ENCODE peak calls at places on chromosomes 11 and 22, in eight cellular contexts. V, O, J, S, X, D, C and U are unnamed samples.

GRCh38 chr11:49208006-49208721 is at the start of gene FOLH1:
- DNase-seq in V (no peak), O (peak), J (peak), S (no peak), X (no peak), D (peak), C (peak), U (no peak)

GRCh38 chr11:84193706-84194105 is 907.5 kb upstream of the CCDC90B start:
- DNase-seq in V (no peak), O (no peak), J (no peak), S (no peak), X (peak), D (no peak), C (no peak), U (no peak)

GRCh38 chr11:66967670-66968425 is 7.3 kb upstream of the C11orf86 start:
- DNase-seq in V (no peak), O (no peak), J (no peak), S (no peak), X (no peak), D (peak), C (no peak), U (no peak)

GRCh38 chr22:23815781-23816551 is 22.8 kb downstream of the DERL3 start:
- DNase-seq in V (no peak), O (no peak), J (no peak), S (no peak), X (no peak), D (no peak), C (no peak), U (no peak)

GRCh38 chr11:88631497-88631896 is 294.0 kb upstream of the CTSC start:
- DNase-seq in V (no peak), O (peak), J (no peak), S (no peak), X (no peak), D (peak), C (no peak), U (no peak)

GRCh38 chr11:126927628-126928027 is 72.9 kb downstream of the KIRREL3 start:
- DNase-seq in V (no peak), O (no peak), J (no peak), S (no peak), X (no peak), D (no peak), C (no peak), U (no peak)

GRCh38 chr22:42921301-42921700 is 64.2 kb upstream of the ARFGAP3 start:
- DNase-seq in V (no peak), O (no peak), J (no peak), S (no peak), X (no peak), D (no peak), C (no peak), U (no peak)

GRCh38 chr11:20933086-20933485 is 263.7 kb downstream of the NELL1 start:
- DNase-seq in V (no peak), O (no peak), J (no peak), S (no peak), X (no peak), D (no peak), C (no peak), U (no peak)

GRCh38 chr22:20783844-20784723 is 10.2 kb downstream of the SERPIND1 start:
- DNase-seq in V (no peak), O (peak), J (peak), S (no peak), X (peak), D (peak), C (peak), U (no peak)

GRCh38 chr22:37448521-37449150 is 21.4 kb upstream of the ELFN2 start:
- DNase-seq in V (no peak), O (no peak), J (no peak), S (no peak), X (no peak), D (no peak), C (no peak), U (no peak)

GRCh38 chr11:64148200-64148916 is 17.6 kb downstream of the MACROD1 start:
- DNase-seq in V (peak), O (peak), J (peak), S (peak), X (peak), D (peak), C (peak), U (peak)

GRCh38 chr11:123197711-123198110 is 2.7 kb upstream of the CLMP start:
- DNase-seq in V (no peak), O (no peak), J (no peak), S (peak), X (peak), D (peak), C (no peak), U (no peak)

GRCh38 chr22:47854680-47855079 is 1092.2 kb downstream of the TBC1D22A start:
- DNase-seq in V (no peak), O (no peak), J (no peak), S (no peak), X (no peak), D (no peak), C (no peak), U (no peak)

GRCh38 chr11:59602432-59602831 is 13.1 kb downstream of the OSBP start:
- DNase-seq in V (no peak), O (no peak), J (no peak), S (no peak), X (no peak), D (no peak), C (no peak), U (no peak)

GRCh38 chr11:117226388-117227385 is 5.2 kb downstream of the PCSK7 start:
- DNase-seq in V (peak), O (peak), J (peak), S (no peak), X (peak), D (peak), C (peak), U (no peak)

GRCh38 chr22:44180706-44181032 is at the start of gene PARVG:
- DNase-seq in V (no peak), O (peak), J (no peak), S (no peak), X (no peak), D (peak), C (no peak), U (no peak)

GRCh38 chr11:10413268-10413667 is 41.8 kb upstream of the AMPD3 start:
- DNase-seq in V (no peak), O (no peak), J (no peak), S (no peak), X (peak), D (no peak), C (no peak), U (no peak)

GRCh38 chr11:3341298-3341697 is 37.6 kb downstream of the ZNF195 start:
- DNase-seq in V (peak), O (peak), J (peak), S (peak), X (peak), D (peak), C (peak), U (peak)

GRCh38 chr11:100687032-100687629 is at the start of gene ARHGAP42:
- DNase-seq in V (peak), O (peak), J (peak), S (no peak), X (peak), D (peak), C (peak), U (peak)

GRCh38 chr22:38173156-38173906 is 8.3 kb downstream of the PLA2G6 start:
- DNase-seq in V (no peak), O (no peak), J (no peak), S (no peak), X (no peak), D (no peak), C (no peak), U (no peak)

GRCh38 chr11:110249066-110249465 is 47.3 kb downstream of the RDX start:
- DNase-seq in V (no peak), O (no peak), J (no peak), S (no peak), X (no peak), D (no peak), C (no peak), U (no peak)
- TF ChIP-seq CTCF in V (no peak), O (peak), J (no peak), S (no peak), X (peak), D (peak), C (no peak), U (no peak)

GRCh38 chr11:19659529-19659928 is 53.1 kb upstream of the NAV2 start:
- DNase-seq in V (no peak), O (no peak), J (no peak), S (no peak), X (no peak), D (no peak), C (no peak), U (no peak)

GRCh38 chr11:19656140-19656541 is 56.5 kb upstream of the NAV2 start:
- DNase-seq in V (no peak), O (peak), J (no peak), S (peak), X (no peak), D (no peak), C (no peak), U (no peak)

GRCh38 chr11:19661827-19662226 is 50.8 kb upstream of the NAV2 start:
- DNase-seq in V (no peak), O (no peak), J (no peak), S (no peak), X (no peak), D (no peak), C (no peak), U (no peak)

GRCh38 chr11:19660076-19660475 is 52.6 kb upstream of the NAV2 start:
- DNase-seq in V (no peak), O (peak), J (no peak), S (peak), X (peak), D (peak), C (no peak), U (no peak)

GRCh38 chr11:19658344-19658743 is 54.3 kb upstream of the NAV2 start:
- DNase-seq in V (no peak), O (no peak), J (no peak), S (no peak), X (no peak), D (no peak), C (no peak), U (no peak)
- TF ChIP-seq CTCF in V (no peak), O (peak), J (no peak), S (no peak), X (no peak), D (no peak), C (no peak), U (no peak)

DNA sequence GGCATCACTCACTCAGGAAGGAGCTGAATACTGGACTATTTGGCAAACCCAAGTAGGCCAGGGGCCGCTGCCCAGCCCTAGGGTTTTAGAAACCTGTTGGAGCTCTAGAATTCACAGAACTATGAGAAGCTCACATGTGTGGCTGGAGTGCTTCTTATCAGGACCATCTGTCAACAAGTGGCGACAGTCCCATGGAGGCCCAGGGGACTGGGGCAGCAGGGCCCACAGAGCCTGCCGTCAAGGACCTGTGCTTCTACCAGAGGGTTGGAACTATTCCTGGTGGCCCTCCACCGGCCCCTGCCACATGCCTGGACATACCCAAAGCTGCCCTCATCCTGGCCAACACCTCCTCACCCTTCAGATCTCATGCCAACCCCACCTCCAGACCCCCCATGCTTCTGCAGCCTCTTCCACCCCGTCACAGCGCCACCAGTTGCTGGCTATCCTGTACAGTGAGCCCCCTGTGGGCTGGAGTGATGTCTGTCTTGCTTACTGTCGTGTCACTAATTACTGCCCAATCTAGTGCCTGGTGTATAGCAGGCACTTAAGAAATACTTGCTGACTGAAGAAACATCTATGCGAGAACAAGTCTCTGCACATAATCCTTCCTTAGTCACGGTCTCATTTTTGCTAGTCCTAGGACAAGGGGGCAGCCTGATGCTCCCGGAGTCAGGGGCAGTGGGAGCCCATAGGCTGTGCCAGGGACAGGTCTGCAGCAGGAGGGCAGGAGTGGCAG is 27.2 kb upstream of the RASL10A start:
- DNase-seq in V (no peak), O (no peak), J (peak), S (no peak), X (peak), D (peak), C (no peak), U (no peak)
- TF ChIP-seq CTCF in V (no peak), O (no peak), J (no peak), S (no peak), X (no peak), D (no peak), C (no peak), U (no peak)

GRCh38 chr22:19476023-19476422 is 3.0 kb downstream of the UFD1 start:
- DNase-seq in V (no peak), O (no peak), J (no peak), S (no peak), X (no peak), D (no peak), C (no peak), U (no peak)

GRCh38 chr22:19478086-19478392 is 954 bp downstream of the UFD1 start:
- DNase-seq in V (no peak), O (no peak), J (no peak), S (no peak), X (no peak), D (no peak), C (no peak), U (no peak)

GRCh38 chr22:19479358-19480172 is at the start of gene CDC45:
- DNase-seq in V (peak), O (peak), J (peak), S (peak), X (peak), D (peak), C (peak), U (peak)

GRCh38 chr22:19478466-19479357 is at the start of gene UFD1:
- DNase-seq in V (peak), O (peak), J (peak), S (peak), X (peak), D (peak), C (peak), U (peak)

GRCh38 chr22:19477321-19478085 is 1.5 kb downstream of the UFD1 start:
- DNase-seq in V (no peak), O (no peak), J (no peak), S (no peak), X (no peak), D (no peak), C (no peak), U (no peak)
- TF ChIP-seq CTCF in V (no peak), O (no peak), J (no peak), S (no peak), X (no peak), D (peak), C (no peak), U (no peak)